ENCODE peak calls at places on chromosomes 13 and 19, in seven cellular contexts. One of them, this sample, is unnamed.

GRCh38 chr19:41299046-41299754 is 10.8 kb upstream of the CCDC97 start:
- DNase-seq in stimulated activated CD4-positive, alpha-beta T cell treated with anti-CD3 and anti-CD28 coated beads, Interleukin-15, amount 100 ng/mL, for 1 hour: no peak
- DNase-seq in memory B cell: no peak
- DNase-seq in iris pigment epithelial cell: no peak
- DNase-seq in stimulated activated CD8-positive, alpha-beta memory T cell treated with anti-CD3 and anti-CD28 coated beads, Interleukin-12 subunit alpha, Interleukin-12 subunit beta, amount 100 ng/mL, for 1 hour: no peak
- DNase-seq in myocyte: peak
- DNase-seq in fibroblast of lung: peak
- DNase-seq in this sample: no peak

GRCh38 chr13:33723772-33724435 is 94.0 kb upstream of the RFC3 start:
- DNase-seq in stimulated activated CD4-positive, alpha-beta T cell treated with anti-CD3 and anti-CD28 coated beads, Interleukin-15, amount 100 ng/mL, for 1 hour: peak
- DNase-seq in memory B cell: peak
- DNase-seq in iris pigment epithelial cell: peak
- DNase-seq in stimulated activated CD8-positive, alpha-beta memory T cell treated with anti-CD3 and anti-CD28 coated beads, Interleukin-12 subunit alpha, Interleukin-12 subunit beta, amount 100 ng/mL, for 1 hour: peak
- DNase-seq in myocyte: peak
- DNase-seq in fibroblast of lung: peak
- DNase-seq in this sample: peak

GRCh38 chr13:40480012-40480914 is 186.2 kb downstream of the FOXO1 start:
- DNase-seq in stimulated activated CD4-positive, alpha-beta T cell treated with anti-CD3 and anti-CD28 coated beads, Interleukin-15, amount 100 ng/mL, for 1 hour: no peak
- DNase-seq in memory B cell: no peak
- DNase-seq in iris pigment epithelial cell: no peak
- DNase-seq in stimulated activated CD8-positive, alpha-beta memory T cell treated with anti-CD3 and anti-CD28 coated beads, Interleukin-12 subunit alpha, Interleukin-12 subunit beta, amount 100 ng/mL, for 1 hour: no peak
- DNase-seq in myocyte: no peak
- DNase-seq in fibroblast of lung: no peak
- DNase-seq in this sample: no peak

GRCh38 chr13:19845758-19846157 is 17.7 kb downstream of the ZMYM5 start:
- DNase-seq in stimulated activated CD4-positive, alpha-beta T cell treated with anti-CD3 and anti-CD28 coated beads, Interleukin-15, amount 100 ng/mL, for 1 hour: no peak
- DNase-seq in memory B cell: no peak
- DNase-seq in iris pigment epithelial cell: peak
- DNase-seq in stimulated activated CD8-positive, alpha-beta memory T cell treated with anti-CD3 and anti-CD28 coated beads, Interleukin-12 subunit alpha, Interleukin-12 subunit beta, amount 100 ng/mL, for 1 hour: no peak
- DNase-seq in myocyte: peak
- DNase-seq in fibroblast of lung: peak
- DNase-seq in this sample: no peak

GRCh38 chr19:8242212-8242821 is 33.1 kb downstream of the CERS4 start:
- DNase-seq in stimulated activated CD4-positive, alpha-beta T cell treated with anti-CD3 and anti-CD28 coated beads, Interleukin-15, amount 100 ng/mL, for 1 hour: no peak
- DNase-seq in memory B cell: no peak
- DNase-seq in iris pigment epithelial cell: no peak
- DNase-seq in stimulated activated CD8-positive, alpha-beta memory T cell treated with anti-CD3 and anti-CD28 coated beads, Interleukin-12 subunit alpha, Interleukin-12 subunit beta, amount 100 ng/mL, for 1 hour: no peak
- DNase-seq in myocyte: no peak
- DNase-seq in fibroblast of lung: no peak
- DNase-seq in this sample: no peak

GRCh38 chr19:44754743-44755066 is 6.2 kb downstream of the BCL3 start:
- DNase-seq in stimulated activated CD4-positive, alpha-beta T cell treated with anti-CD3 and anti-CD28 coated beads, Interleukin-15, amount 100 ng/mL, for 1 hour: no peak
- DNase-seq in memory B cell: no peak
- DNase-seq in iris pigment epithelial cell: no peak
- DNase-seq in stimulated activated CD8-positive, alpha-beta memory T cell treated with anti-CD3 and anti-CD28 coated beads, Interleukin-12 subunit alpha, Interleukin-12 subunit beta, amount 100 ng/mL, for 1 hour: no peak
- DNase-seq in myocyte: no peak
- DNase-seq in fibroblast of lung: no peak
- DNase-seq in this sample: no peak

GRCh38 chr13:56900549-56901279 is 240.0 kb upstream of the PRR20A start:
- DNase-seq in stimulated activated CD4-positive, alpha-beta T cell treated with anti-CD3 and anti-CD28 coated beads, Interleukin-15, amount 100 ng/mL, for 1 hour: no peak
- DNase-seq in memory B cell: no peak
- DNase-seq in iris pigment epithelial cell: no peak
- DNase-seq in stimulated activated CD8-positive, alpha-beta memory T cell treated with anti-CD3 and anti-CD28 coated beads, Interleukin-12 subunit alpha, Interleukin-12 subunit beta, amount 100 ng/mL, for 1 hour: no peak
- DNase-seq in myocyte: no peak
- DNase-seq in fibroblast of lung: no peak
- DNase-seq in this sample: no peak

GRCh38 chr19:45499196-45500180 is 1.2 kb downstream of the PPM1N start:
- DNase-seq in stimulated activated CD4-positive, alpha-beta T cell treated with anti-CD3 and anti-CD28 coated beads, Interleukin-15, amount 100 ng/mL, for 1 hour: no peak
- DNase-seq in memory B cell: no peak
- DNase-seq in iris pigment epithelial cell: peak
- DNase-seq in stimulated activated CD8-positive, alpha-beta memory T cell treated with anti-CD3 and anti-CD28 coated beads, Interleukin-12 subunit alpha, Interleukin-12 subunit beta, amount 100 ng/mL, for 1 hour: no peak
- DNase-seq in myocyte: no peak
- DNase-seq in fibroblast of lung: no peak
- DNase-seq in this sample: no peak

GRCh38 chr13:110506859-110507566 is 54.5 kb downstream of the RAB20 start:
- DNase-seq in stimulated activated CD4-positive, alpha-beta T cell treated with anti-CD3 and anti-CD28 coated beads, Interleukin-15, amount 100 ng/mL, for 1 hour: no peak
- DNase-seq in memory B cell: no peak
- DNase-seq in iris pigment epithelial cell: peak
- DNase-seq in stimulated activated CD8-positive, alpha-beta memory T cell treated with anti-CD3 and anti-CD28 coated beads, Interleukin-12 subunit alpha, Interleukin-12 subunit beta, amount 100 ng/mL, for 1 hour: no peak
- DNase-seq in myocyte: peak
- DNase-seq in fibroblast of lung: peak
- DNase-seq in this sample: no peak

GRCh38 chr13:97502192-97502591 is 68.2 kb downstream of the RAP2A start:
- DNase-seq in stimulated activated CD4-positive, alpha-beta T cell treated with anti-CD3 and anti-CD28 coated beads, Interleukin-15, amount 100 ng/mL, for 1 hour: no peak
- DNase-seq in memory B cell: no peak
- DNase-seq in iris pigment epithelial cell: no peak
- DNase-seq in stimulated activated CD8-positive, alpha-beta memory T cell treated with anti-CD3 and anti-CD28 coated beads, Interleukin-12 subunit alpha, Interleukin-12 subunit beta, amount 100 ng/mL, for 1 hour: no peak
- DNase-seq in myocyte: peak
- DNase-seq in fibroblast of lung: peak
- DNase-seq in this sample: no peak

GRCh38 chr13:52001120-52001731 is 10.0 kb downstream of the ATP7B start:
- DNase-seq in stimulated activated CD4-positive, alpha-beta T cell treated with anti-CD3 and anti-CD28 coated beads, Interleukin-15, amount 100 ng/mL, for 1 hour: no peak
- DNase-seq in memory B cell: peak
- DNase-seq in iris pigment epithelial cell: peak
- DNase-seq in stimulated activated CD8-positive, alpha-beta memory T cell treated with anti-CD3 and anti-CD28 coated beads, Interleukin-12 subunit alpha, Interleukin-12 subunit beta, amount 100 ng/mL, for 1 hour: no peak
- DNase-seq in myocyte: peak
- DNase-seq in fibroblast of lung: peak
- DNase-seq in this sample: no peak

GRCh38 chr19:51750381-51751124 is 1.1 kb downstream of the FPR1 start:
- DNase-seq in stimulated activated CD4-positive, alpha-beta T cell treated with anti-CD3 and anti-CD28 coated beads, Interleukin-15, amount 100 ng/mL, for 1 hour: no peak
- DNase-seq in memory B cell: no peak
- DNase-seq in iris pigment epithelial cell: peak
- DNase-seq in stimulated activated CD8-positive, alpha-beta memory T cell treated with anti-CD3 and anti-CD28 coated beads, Interleukin-12 subunit alpha, Interleukin-12 subunit beta, amount 100 ng/mL, for 1 hour: no peak
- DNase-seq in myocyte: peak
- DNase-seq in fibroblast of lung: no peak
- DNase-seq in this sample: no peak

GRCh38 chr13:57763689-57764088 is 132.1 kb downstream of the PCDH17 start:
- DNase-seq in stimulated activated CD4-positive, alpha-beta T cell treated with anti-CD3 and anti-CD28 coated beads, Interleukin-15, amount 100 ng/mL, for 1 hour: no peak
- DNase-seq in memory B cell: no peak
- DNase-seq in iris pigment epithelial cell: no peak
- DNase-seq in stimulated activated CD8-positive, alpha-beta memory T cell treated with anti-CD3 and anti-CD28 coated beads, Interleukin-12 subunit alpha, Interleukin-12 subunit beta, amount 100 ng/mL, for 1 hour: no peak
- DNase-seq in myocyte: no peak
- DNase-seq in fibroblast of lung: no peak
- DNase-seq in this sample: no peak

GRCh38 chr13:80428344-80429096 is 87.6 kb upstream of the SPRY2 start:
- DNase-seq in stimulated activated CD4-positive, alpha-beta T cell treated with anti-CD3 and anti-CD28 coated beads, Interleukin-15, amount 100 ng/mL, for 1 hour: no peak
- DNase-seq in memory B cell: no peak
- DNase-seq in iris pigment epithelial cell: no peak
- DNase-seq in stimulated activated CD8-positive, alpha-beta memory T cell treated with anti-CD3 and anti-CD28 coated beads, Interleukin-12 subunit alpha, Interleukin-12 subunit beta, amount 100 ng/mL, for 1 hour: no peak
- DNase-seq in myocyte: no peak
- DNase-seq in fibroblast of lung: no peak
- DNase-seq in this sample: no peak

GRCh38 chr19:55472463-55472862 is 4.0 kb upstream of the ZNF628 start:
- DNase-seq in stimulated activated CD4-positive, alpha-beta T cell treated with anti-CD3 and anti-CD28 coated beads, Interleukin-15, amount 100 ng/mL, for 1 hour: no peak
- DNase-seq in memory B cell: no peak
- DNase-seq in iris pigment epithelial cell: peak
- DNase-seq in stimulated activated CD8-positive, alpha-beta memory T cell treated with anti-CD3 and anti-CD28 coated beads, Interleukin-12 subunit alpha, Interleukin-12 subunit beta, amount 100 ng/mL, for 1 hour: no peak
- DNase-seq in myocyte: peak
- DNase-seq in fibroblast of lung: peak
- DNase-seq in this sample: no peak

GRCh38 chr19:35666251-35666913 is at the start of gene UPK1A:
- DNase-seq in stimulated activated CD4-positive, alpha-beta T cell treated with anti-CD3 and anti-CD28 coated beads, Interleukin-15, amount 100 ng/mL, for 1 hour: no peak
- DNase-seq in memory B cell: no peak
- DNase-seq in iris pigment epithelial cell: no peak
- DNase-seq in stimulated activated CD8-positive, alpha-beta memory T cell treated with anti-CD3 and anti-CD28 coated beads, Interleukin-12 subunit alpha, Interleukin-12 subunit beta, amount 100 ng/mL, for 1 hour: no peak
- DNase-seq in myocyte: no peak
- DNase-seq in fibroblast of lung: no peak
- DNase-seq in this sample: no peak

GRCh38 chr13:95100525-95101121 is 200.6 kb downstream of the ABCC4 start:
- DNase-seq in stimulated activated CD4-positive, alpha-beta T cell treated with anti-CD3 and anti-CD28 coated beads, Interleukin-15, amount 100 ng/mL, for 1 hour: no peak
- DNase-seq in memory B cell: no peak
- DNase-seq in iris pigment epithelial cell: no peak
- DNase-seq in stimulated activated CD8-positive, alpha-beta memory T cell treated with anti-CD3 and anti-CD28 coated beads, Interleukin-12 subunit alpha, Interleukin-12 subunit beta, amount 100 ng/mL, for 1 hour: no peak
- DNase-seq in myocyte: peak
- DNase-seq in fibroblast of lung: peak
- DNase-seq in this sample: no peak

GRCh38 chr13:113616281-113616906 is 31.8 kb downstream of the TFDP1 start:
- DNase-seq in stimulated activated CD4-positive, alpha-beta T cell treated with anti-CD3 and anti-CD28 coated beads, Interleukin-15, amount 100 ng/mL, for 1 hour: no peak
- DNase-seq in memory B cell: no peak
- DNase-seq in iris pigment epithelial cell: peak
- DNase-seq in stimulated activated CD8-positive, alpha-beta memory T cell treated with anti-CD3 and anti-CD28 coated beads, Interleukin-12 subunit alpha, Interleukin-12 subunit beta, amount 100 ng/mL, for 1 hour: no peak
- DNase-seq in myocyte: no peak
- DNase-seq in fibroblast of lung: peak
- DNase-seq in this sample: no peak

GRCh38 chr19:17090501-17091074 is 15.0 kb downstream of the MYO9B start:
- DNase-seq in stimulated activated CD4-positive, alpha-beta T cell treated with anti-CD3 and anti-CD28 coated beads, Interleukin-15, amount 100 ng/mL, for 1 hour: no peak
- DNase-seq in memory B cell: peak
- DNase-seq in iris pigment epithelial cell: peak
- DNase-seq in stimulated activated CD8-positive, alpha-beta memory T cell treated with anti-CD3 and anti-CD28 coated beads, Interleukin-12 subunit alpha, Interleukin-12 subunit beta, amount 100 ng/mL, for 1 hour: no peak
- DNase-seq in myocyte: no peak
- DNase-seq in fibroblast of lung: no peak
- DNase-seq in this sample: no peak

This sample was measured in sciatic nerve.